ENCODE peak calls at places on chromosome 12, in seven cellular contexts. K is kidney epithelial cell, O is neural progenitor cell, Y is AG04449, Z is tibial nerve, Q is A549, G is NB4. X is an unnamed sample.

GRCh38 chr12:79934309-79935020 is 432 bp downstream of the PPP1R12A start:
- DNase-seq in K (no peak), O (no peak), Y (no peak), Z (peak), Q (peak), G (peak), X (no peak)

GRCh38 chr12:80053048-80053790 is 46.1 kb upstream of the OTOGL start:
- DNase-seq in K (no peak), O (no peak), Y (peak), Z (peak), Q (no peak), G (no peak), X (peak)

GRCh38 chr12:57031228-57031670 is 14.9 kb upstream of the TAC3 start:
- DNase-seq in K (no peak), O (no peak), Y (no peak), Z (no peak), Q (no peak), G (peak), X (no peak)

GRCh38 chr12:15854916-15855315 is 27.3 kb upstream of the STRAP start:
- DNase-seq in K (no peak), O (peak), Y (no peak), Z (no peak), Q (no peak), G (no peak), X (no peak)

GRCh38 chr12:20548592-20548991 is 146.5 kb upstream of the SLCO1C1 start:
- DNase-seq in K (no peak), O (no peak), Y (no peak), Z (no peak), Q (no peak), G (no peak), X (no peak)

GRCh38 chr12:72264548-72265175 is 7.5 kb upstream of the TRHDE start:
- DNase-seq in K (no peak), O (peak), Y (no peak), Z (no peak), Q (no peak), G (peak), X (no peak)

GRCh38 chr12:52208424-52209165 is 16.8 kb upstream of the KRT80 start:
- DNase-seq in K (no peak), O (no peak), Y (no peak), Z (no peak), Q (no peak), G (no peak), X (no peak)

GRCh38 chr12:100442403-100442802 is 31.3 kb upstream of the NR1H4 start:
- DNase-seq in K (no peak), O (no peak), Y (no peak), Z (no peak), Q (no peak), G (no peak), X (no peak)

GRCh38 chr12:52007982-52008510 is 1.3 kb downstream of the TAMALIN start:
- DNase-seq in K (no peak), O (no peak), Y (no peak), Z (no peak), Q (no peak), G (peak), X (no peak)

GRCh38 chr12:11892065-11892391 is 178.7 kb upstream of the BCL2L14 start:
- DNase-seq in K (no peak), O (no peak), Y (no peak), Z (no peak), Q (no peak), G (no peak), X (no peak)

GRCh38 chr12:47821346-47821706 is 1.6 kb upstream of the HDAC7 start:
- DNase-seq in K (no peak), O (no peak), Y (no peak), Z (no peak), Q (no peak), G (no peak), X (no peak)

GRCh38 chr12:49887536-49888401 is 15.9 kb downstream of the FAIM2 start:
- DNase-seq in K (no peak), O (no peak), Y (no peak), Z (no peak), Q (no peak), G (no peak), X (no peak)

GRCh38 chr12:10393291-10393690 is 3.5 kb upstream of the KLRK1 start:
- DNase-seq in K (no peak), O (no peak), Y (no peak), Z (no peak), Q (no peak), G (no peak), X (no peak)

GRCh38 chr12:80230068-80230467 is 130.7 kb downstream of the OTOGL start:
- DNase-seq in K (no peak), O (peak), Y (no peak), Z (no peak), Q (no peak), G (no peak), X (no peak)

GRCh38 chr12:95424271-95424994 is 49.5 kb upstream of the METAP2 start:
- DNase-seq in K (no peak), O (no peak), Y (no peak), Z (no peak), Q (no peak), G (no peak), X (no peak)

GRCh38 chr12:10226740-10227139 is 14.1 kb downstream of the GABARAPL1 start:
- DNase-seq in K (no peak), O (no peak), Y (no peak), Z (no peak), Q (no peak), G (no peak), X (no peak)

GRCh38 chr12:68951652-68952051 is 18.7 kb upstream of the CPM start:
- DNase-seq in K (no peak), O (no peak), Y (no peak), Z (no peak), Q (no peak), G (no peak), X (no peak)

GRCh38 chr12:78146365-78146772 is 315.7 kb downstream of the NAV3 start:
- DNase-seq in K (no peak), O (peak), Y (no peak), Z (no peak), Q (no peak), G (peak), X (peak)

GRCh38 chr12:52291267-52291935 is at the start of gene KRT81:
- DNase-seq in K (no peak), O (no peak), Y (no peak), Z (no peak), Q (no peak), G (no peak), X (no peak)

GRCh38 chr12:124456652-124457152 is 110.7 kb downstream of the NCOR2 start:
- DNase-seq in K (no peak), O (no peak), Y (no peak), Z (no peak), Q (no peak), G (peak), X (no peak)

GRCh38 chr12:116319316-116319715 is 41.8 kb upstream of the MED13L start:
- DNase-seq in K (no peak), O (no peak), Y (no peak), Z (no peak), Q (no peak), G (peak), X (peak)

GRCh38 chr12:32309811-32310755 is 89.3 kb upstream of the FGD4 start:
- DNase-seq in K (peak), O (no peak), Y (no peak), Z (no peak), Q (no peak), G (no peak), X (no peak)

GRCh38 chr12:106309671-106310313 is 7.3 kb downstream of the TCP11L2 start:
- DNase-seq in K (peak), O (no peak), Y (peak), Z (no peak), Q (no peak), G (no peak), X (no peak)

GRCh38 chr12:49838973-49839633 is 3.8 kb downstream of the BCDIN3D start:
- DNase-seq in K (no peak), O (peak), Y (no peak), Z (no peak), Q (peak), G (peak), X (no peak)

GRCh38 chr12:116635487-116635886 is 76.3 kb downstream of the MAP1LC3B2 start:
- DNase-seq in K (no peak), O (no peak), Y (no peak), Z (no peak), Q (no peak), G (peak), X (no peak)

GRCh38 chr12:109385339-109386078 is 37.8 kb downstream of the MYO1H start:
- DNase-seq in K (no peak), O (peak), Y (no peak), Z (no peak), Q (peak), G (peak), X (peak)

GRCh38 chr12:107891967-107892366 is 117.5 kb downstream of the ASCL4 start:
- DNase-seq in K (no peak), O (peak), Y (no peak), Z (no peak), Q (no peak), G (peak), X (no peak)
- TF ChIP-seq CTCF in K (peak), O (peak), Y (no peak), Z (no peak), Q (no peak), G (peak), X (peak)

DNA sequence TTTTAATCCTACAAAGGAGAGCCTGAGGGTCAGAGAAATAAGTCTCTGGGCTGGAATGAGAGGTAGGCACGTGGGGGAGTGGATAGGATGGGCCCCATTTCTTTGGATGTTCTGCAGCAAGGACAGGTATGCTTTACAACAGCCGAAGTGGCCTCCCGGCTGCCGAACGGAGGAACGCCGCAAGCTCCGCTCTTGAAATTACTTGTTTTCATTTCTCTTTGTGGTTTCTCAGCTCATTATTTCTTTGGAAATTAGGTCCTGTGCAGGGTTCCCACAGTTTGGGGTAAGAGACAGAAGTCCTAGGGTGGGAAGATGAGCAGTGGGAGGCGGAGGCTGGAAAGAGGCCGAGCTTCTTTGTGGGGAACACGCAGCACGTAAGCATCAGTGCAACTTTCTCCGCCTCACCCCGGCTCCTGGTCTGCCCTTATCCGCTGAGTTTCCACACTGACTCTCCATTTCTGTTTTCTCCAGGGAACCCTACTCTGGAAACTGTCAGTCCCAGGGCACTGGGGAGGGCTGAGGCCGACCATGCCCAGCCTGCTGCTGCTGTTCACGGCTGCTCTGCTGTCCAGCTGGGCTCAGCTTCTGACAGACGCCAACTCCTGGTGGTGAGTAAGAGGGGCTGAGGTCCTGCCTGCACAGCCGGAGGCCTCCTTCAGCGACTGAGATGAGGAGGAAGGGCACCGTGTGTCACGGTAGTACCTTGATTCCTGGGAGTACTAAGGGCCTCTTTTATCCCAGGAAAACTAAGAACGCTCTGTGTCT is 2.0 kb downstream of the WNT5B start:
- DNase-seq in K (no peak), O (peak), Y (no peak), Z (peak), Q (no peak), G (no peak), X (no peak)
- H3K4me3 ChIP-seq in K (no peak), O (peak), Y (no peak), Z (peak), Q (peak), G (no peak), X (no peak)

GRCh38 chr12:6202846-6203245 is 2.6 kb downstream of the CD9 start:
- DNase-seq in K (no peak), O (no peak), Y (no peak), Z (no peak), Q (no peak), G (no peak), X (no peak)

GRCh38 chr12:6205761-6206160 is 5.6 kb downstream of the CD9 start:
- DNase-seq in K (no peak), O (no peak), Y (no peak), Z (no peak), Q (no peak), G (peak), X (no peak)

GRCh38 chr12:6206327-6206726 is 6.1 kb downstream of the CD9 start:
- DNase-seq in K (no peak), O (no peak), Y (no peak), Z (no peak), Q (no peak), G (no peak), X (no peak)

GRCh38 chr12:6205144-6205539 is 4.9 kb downstream of the CD9 start:
- DNase-seq in K (no peak), O (peak), Y (no peak), Z (no peak), Q (no peak), G (peak), X (no peak)

GRCh38 chr12:6204533-6205143 is 4.4 kb downstream of the CD9 start:
- DNase-seq in K (no peak), O (no peak), Y (no peak), Z (no peak), Q (no peak), G (peak), X (no peak)
- TF ChIP-seq CTCF in K (no peak), O (no peak), Y (peak), Z (no peak), Q (no peak), G (peak), X (no peak)

DNA sequence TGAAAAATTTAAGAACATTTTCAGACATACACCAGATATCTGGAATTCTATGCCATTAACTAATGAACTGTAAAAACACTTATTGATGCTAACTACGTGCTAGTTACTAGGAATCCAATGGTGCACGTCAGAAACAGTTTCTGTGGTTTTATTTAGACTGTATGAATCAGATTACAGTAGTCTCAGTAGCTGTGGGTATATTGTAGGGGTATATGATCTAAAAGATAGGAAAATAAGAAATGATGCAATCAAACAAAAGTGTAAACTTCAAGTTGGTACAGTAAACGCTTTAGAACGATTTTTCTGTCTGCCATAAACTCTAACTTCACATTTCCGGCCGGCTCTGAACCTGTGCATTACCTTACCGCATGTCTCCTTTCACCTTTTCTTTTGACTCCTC is 2.3 kb downstream of the ABCC9 start:
- DNase-seq in K (no peak), O (no peak), Y (no peak), Z (no peak), Q (no peak), G (no peak), X (no peak)
- H3K4me3 ChIP-seq in K (no peak), O (no peak), Y (no peak), Z (no peak), Q (no peak), G (no peak), X (no peak)

X was measured in HFF-Myc.